ENCODE peak calls at places on chromosomes 16 and 17, in four cellular contexts. E is stimulated activated effector memory CD8-positive, alpha-beta T cell treated with anti-CD3 and anti-CD28 coated beads, Interleukin-12 subunit alpha, Interleukin-12 subunit beta, amount 100 ng/mL, for 72 hours; K is stimulated activated CD8-positive, alpha-beta memory T cell treated with anti-CD3 and anti-CD28 coated beads, Interleukin-7, amount 100 ng/mL, for 24 hours; J is Calu3. W is an unnamed sample.

GRCh38 chr17:75238684-75239191 is 22.7 kb downstream of the GGA3 start:
- DNase-seq in E (peak; percentile 74), K (no peak), J (peak; percentile 68), W (peak; percentile 54)

GRCh38 chr16:1978476-1979120 is 2.7 kb downstream of the NOXO1 start:
- DNase-seq in E (no peak), K (no peak), J (no peak), W (no peak)

GRCh38 chr16:84391151-84391873 is 23.0 kb downstream of the ATP2C2 start:
- DNase-seq in E (no peak), K (no peak), J (no peak), W (no peak)

GRCh38 chr17:28413804-28414203 is 7.8 kb upstream of the SLC46A1 start:
- DNase-seq in E (no peak), K (no peak), J (no peak), W (no peak)

GRCh38 chr17:62802531-62803205 is 5.4 kb downstream of the MARCHF10 start:
- DNase-seq in E (no peak), K (no peak), J (no peak), W (no peak)

GRCh38 chr17:76893623-76894358 is 25.6 kb downstream of the MGAT5B start:
- DNase-seq in E (no peak), K (no peak), J (no peak), W (no peak)

GRCh38 chr16:4507588-4508345 is 30.8 kb downstream of the CDIP1 start:
- DNase-seq in E (no peak), K (no peak), J (no peak), W (no peak)

GRCh38 chr17:43356999-43357398 is 41.8 kb upstream of the ARL4D start:
- DNase-seq in E (no peak), K (no peak), J (peak; percentile 70), W (no peak)

GRCh38 chr17:44199553-44200477 is at the start of gene ATXN7L3:
- DNase-seq in E (peak; percentile 97), K (peak; percentile 100), J (peak; percentile 100), W (peak; percentile 96)

GRCh38 chr16:87541004-87541881 is 48.4 kb upstream of the ZCCHC14 start:
- DNase-seq in E (no peak), K (no peak), J (no peak), W (no peak)

W was measured in memory B cell.